ENCODE peak calls at places on chromosomes 7 and 10, in seven cellular contexts. L is AG04450, V is IMR-90, Y is mesothelial cell of epicardium, T is psoas muscle, I is H9, U is cardiac fibroblast. N is an unnamed sample.

GRCh38 chr7:47713595-47713994 is 131.7 kb upstream of the TNS3 start:
- DNase-seq in L (no peak), Y (no peak), V (no peak), T (no peak), U (no peak), I (no peak), N (no peak)

GRCh38 chr7:44963526-44964290 is 15.1 kb downstream of the MYO1G start:
- DNase-seq in I (peak; percentile 27), V (no peak), T (no peak), U (no peak), Y (no peak), L (no peak), N (no peak)

GRCh38 chr7:157432541-157432956 is 95.7 kb downstream of the DNAJB6 start:
- DNase-seq in V (peak; percentile 68), Y (peak; percentile 65), T (peak; percentile 53), L (peak; percentile 26), I (peak; percentile 96), U (peak; percentile 78), N (no peak)

GRCh38 chr10:71801357-71801756 is 28.0 kb upstream of the VSIR start:
- DNase-seq in I (no peak), Y (no peak), V (no peak), L (no peak), T (no peak), U (no peak), N (no peak)

GRCh38 chr10:95556994-95557767 is 4.0 kb downstream of the SORBS1 start:
- DNase-seq in Y (no peak), V (no peak), U (no peak), T (no peak), I (no peak), L (no peak), N (no peak)

GRCh38 chr10:33335800-33336605 is 1.5 kb upstream of the NRP1 start:
- DNase-seq in I (peak; percentile 49), T (peak; percentile 82), Y (no peak), V (peak; percentile 44), U (peak; percentile 74), L (no peak), N (no peak)

GRCh38 chr7:51275532-51275931 is 41.1 kb downstream of the COBL start:
- DNase-seq in U (no peak), L (no peak), T (no peak), Y (no peak), V (no peak), I (no peak), N (no peak)

GRCh38 chr10:102452672-102453340 is 1.5 kb upstream of the C10orf95 start:
- DNase-seq in Y (no peak), V (peak; percentile 85), U (peak; percentile 79), I (no peak), T (peak; percentile 68), L (no peak), N (no peak)

GRCh38 chr10:21078410-21079329 is 181.6 kb upstream of the NEBL start:
- DNase-seq in L (peak; percentile 15), Y (peak; percentile 76), T (peak; percentile 51), U (peak; percentile 85), I (peak; percentile 72), V (peak; percentile 61), N (no peak)

GRCh38 chr7:20299647-20300312 is 30.9 kb upstream of the ITGB8 start:
- DNase-seq in L (no peak), I (no peak), T (no peak), Y (no peak), U (peak; percentile 23), V (peak; percentile 45), N (no peak)

GRCh38 chr10:30758341-30758740 is 128.8 kb upstream of the LYZL2 start:
- DNase-seq in I (no peak), Y (no peak), V (peak; percentile 43), L (no peak), U (no peak), T (no peak), N (no peak)

GRCh38 chr7:18778594-18778993 is 283.0 kb downstream of the HDAC9 start:
- DNase-seq in I (no peak), L (no peak), Y (no peak), T (no peak), U (peak; percentile 51), V (peak; percentile 63), N (no peak)

GRCh38 chr7:64997927-64998391 is 7.1 kb upstream of the ZNF117 start:
- DNase-seq in I (no peak), Y (no peak), V (peak; percentile 63), U (peak; percentile 90), T (peak; percentile 59), L (no peak), N (no peak)

GRCh38 chr10:49500420-49500819 is 38.5 kb downstream of the ERCC6 start:
- DNase-seq in V (no peak), I (no peak), U (no peak), T (no peak), L (no peak), Y (no peak), N (no peak)

GRCh38 chr7:101940830-101941229 is 123.4 kb downstream of the CUX1 start:
- DNase-seq in I (peak; percentile 90), T (no peak), V (no peak), Y (no peak), U (no peak), L (no peak), N (no peak)

GRCh38 chr7:128119036-128119435 is 87.8 kb upstream of the LRRC4 start:
- DNase-seq in V (no peak), T (no peak), I (no peak), U (no peak), Y (no peak), L (no peak), N (no peak)

GRCh38 chr10:69961168-69961863 is 91.3 kb upstream of the MACROH2A2 start:
- DNase-seq in Y (peak; percentile 36), V (no peak), I (peak; percentile 31), U (no peak), T (no peak), L (no peak), N (no peak)

GRCh38 chr7:14902589-14902963 is at the start of gene DGKB:
- DNase-seq in L (no peak), Y (peak; percentile 39), I (peak; percentile 61), U (peak; percentile 42), V (peak; percentile 3), T (peak; percentile 52), N (no peak)

GRCh38 chr7:128247640-128248194 is 6.6 kb downstream of the LEP start:
- DNase-seq in I (no peak), T (no peak), V (peak; percentile 35), Y (no peak), L (no peak), U (peak; percentile 79), N (no peak)

GRCh38 chr7:29921404-29922010 is 68.1 kb downstream of the SCRN1 start:
- DNase-seq in V (peak; percentile 57), I (peak; percentile 75), Y (peak; percentile 47), T (no peak), U (peak; percentile 76), L (peak; percentile 30), N (no peak)

GRCh38 chr10:96264938-96265337 is 6.4 kb downstream of the BLNK start:
- DNase-seq in T (no peak), V (no peak), U (no peak), Y (no peak), I (no peak), L (no peak), N (no peak)

GRCh38 chr10:35306852-35307251 is 29.5 kb upstream of the CCNY start:
- DNase-seq in L (no peak), I (no peak), T (no peak), U (peak; percentile 42), V (peak; percentile 50), Y (no peak), N (no peak)

GRCh38 chr10:117667831-117668230 is 125.3 kb downstream of the EMX2 start:
- DNase-seq in Y (no peak), V (no peak), L (no peak), I (no peak), U (no peak), T (no peak), N (no peak)
- TF ChIP-seq CTCF in Y (no peak), V (no peak), L (no peak), I (no peak), U (no peak), T (no peak), N (no peak)

GRCh38 chr7:151012921-151013347 is 11.4 kb downstream of the ATG9B start:
- DNase-seq in Y (no peak), L (no peak), I (peak; percentile 76), U (peak; percentile 19), T (no peak), V (no peak), N (no peak)
- TF ChIP-seq CTCF in Y (peak; percentile 19), L (peak; percentile 68), I (peak; percentile 74), U (peak; percentile 66), T (peak; percentile 30), V (peak; percentile 54), N (peak; percentile 51)

GRCh38 chr7:141752634-141753033 is 11.3 kb upstream of the TAS2R3 start:
- DNase-seq in V (no peak), I (no peak), U (peak; percentile 26), L (no peak), T (no peak), Y (no peak), N (no peak)

DNA sequence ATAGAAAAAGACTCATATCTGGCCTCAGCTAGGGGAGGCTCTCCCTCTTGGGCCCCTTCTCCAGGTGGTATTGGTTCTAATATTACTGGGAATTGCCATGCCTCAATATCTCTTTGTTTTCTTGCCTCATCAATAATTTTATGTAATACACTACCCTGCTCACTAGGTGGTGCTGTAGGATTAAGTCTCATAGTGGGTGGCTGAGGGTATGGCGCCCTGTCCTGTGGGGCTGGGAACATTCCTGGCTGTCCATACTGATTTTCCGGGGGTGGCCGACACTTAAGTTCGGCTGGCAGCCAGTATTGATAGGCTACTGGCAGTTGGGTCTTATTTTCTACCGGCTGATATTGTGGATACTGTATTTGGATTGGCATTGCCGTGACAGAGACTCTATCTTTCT is 9.0 kb upstream of the TAS2R3 start:
- DNase-seq in V (no peak), I (peak; percentile 38), U (peak; percentile 54), Y (no peak), T (no peak), L (no peak), N (no peak)
- TF ChIP-seq CTCF in V (peak; percentile 38), I (peak; percentile 72), U (peak; percentile 51), Y (peak; percentile 47), T (no peak), L (peak; percentile 40), N (peak; percentile 32)

GRCh38 chr10:73246783-73247508 is at the start of gene DNAJC9:
- DNase-seq in Y (peak; percentile 97), I (peak; percentile 96), V (peak; percentile 90), T (peak; percentile 98), L (peak; percentile 81), U (peak; percentile 95), N (peak; percentile 78)
- TF ChIP-seq CTCF in Y (no peak), I (peak; percentile 13), V (no peak), T (no peak), L (no peak), U (no peak), N (no peak)

DNA sequence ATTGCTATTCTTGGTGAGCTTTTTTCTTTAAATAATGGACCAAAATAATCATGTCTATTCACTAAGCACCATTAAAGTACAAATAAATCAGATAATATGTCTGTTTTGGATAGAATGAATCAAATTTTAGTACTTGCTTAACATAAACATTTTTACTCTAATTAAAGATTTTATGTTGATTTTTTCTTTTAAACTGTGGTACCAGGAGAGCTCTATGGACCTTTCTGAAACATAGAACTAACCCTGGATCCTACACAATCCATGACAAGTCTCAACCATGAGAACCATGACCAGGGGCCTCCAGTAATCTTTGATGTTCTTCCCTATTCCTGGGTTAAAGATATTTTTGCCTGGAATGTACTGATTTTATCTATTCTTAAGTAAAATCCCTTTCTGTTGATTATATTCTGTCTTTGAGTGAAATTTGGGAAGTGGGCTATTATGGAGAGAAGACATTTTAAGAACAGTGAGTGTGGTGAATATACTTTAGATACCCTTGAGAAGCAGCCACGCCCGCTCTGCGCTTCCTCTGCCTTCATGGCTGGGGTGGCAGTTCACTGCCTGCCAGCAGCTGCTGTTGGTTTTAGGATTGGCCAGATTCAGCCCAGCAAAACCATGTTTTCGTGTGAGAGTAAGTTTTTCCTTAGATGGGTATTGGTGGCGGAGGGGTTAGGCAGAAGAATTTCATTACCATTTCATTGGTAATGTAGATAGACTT is 42.2 kb upstream of the BHLHA15 start:
- DNase-seq in U (no peak), I (no peak), L (no peak), Y (no peak), V (no peak), T (no peak), N (no peak)
- TF ChIP-seq CTCF in U (no peak), I (no peak), L (no peak), Y (no peak), V (no peak), T (no peak), N (no peak)